ENCODE peak calls at places on chromosomes 2 and 18, in six cellular contexts. B is hepatocyte, U is NCI-H226, O is KBM-7, D is hepatic stellate cell, I is NCI-H748 treated with DMSO at 0.1 percent for 48 hours. C is an unnamed sample.

GRCh38 chr2:112906276-112906675 is 4.7 kb upstream of the IL37 start:
- DNase-seq in B (no peak), U (no peak), O (no peak), D (no peak), I (no peak), C (no peak)

GRCh38 chr2:39620067-39620466 is 45.6 kb upstream of the TMEM178A start:
- DNase-seq in B (peak; percentile 40), U (peak; percentile 84), O (peak; percentile 91), D (peak; percentile 66), I (no peak), C (peak; percentile 56)

GRCh38 chr2:74516070-74516633 is 1.9 kb downstream of the TLX2 start:
- DNase-seq in B (peak; percentile 53), U (no peak), O (no peak), D (peak; percentile 83), I (no peak), C (no peak)

GRCh38 chr2:224038049-224038829 is 847 bp downstream of the SERPINE2 start:
- DNase-seq in B (peak; percentile 57), U (peak; percentile 19), O (peak; percentile 51), D (no peak), I (peak; percentile 29), C (no peak)

GRCh38 chr2:106011993-106012392 is 182.1 kb downstream of the UXS1 start:
- DNase-seq in B (no peak), U (no peak), O (no peak), D (no peak), I (no peak), C (no peak)

GRCh38 chr2:111202266-111203040 is 81.7 kb downstream of the BCL2L11 start:
- DNase-seq in B (no peak), U (no peak), O (no peak), D (no peak), I (no peak), C (no peak)

GRCh38 chr2:181540421-181540820 is 83.2 kb downstream of the ITGA4 start:
- DNase-seq in B (no peak), U (peak; percentile 2), O (no peak), D (no peak), I (no peak), C (no peak)

GRCh38 chr2:38496927-38497669 is 105.6 kb downstream of the HNRNPLL start:
- DNase-seq in B (no peak), U (no peak), O (no peak), D (no peak), I (no peak), C (no peak)

GRCh38 chr18:47983055-47983454 is 52.6 kb upstream of the SMAD2 start:
- DNase-seq in B (no peak), U (no peak), O (no peak), D (no peak), I (no peak), C (no peak)

GRCh38 chr2:189260361-189260761 is 80.8 kb upstream of the COL5A2 start:
- DNase-seq in B (no peak), U (no peak), O (no peak), D (no peak), I (no peak), C (no peak)

GRCh38 chr18:48365965-48366364 is 43.2 kb downstream of the ZBTB7C start:
- DNase-seq in B (no peak), U (no peak), O (no peak), D (no peak), I (no peak), C (no peak)

GRCh38 chr18:55296761-55297160 is 291.2 kb downstream of the TCF4 start:
- DNase-seq in B (no peak), U (no peak), O (no peak), D (no peak), I (no peak), C (no peak)

GRCh38 chr2:205914736-205915510 is 171.1 kb downstream of the INO80D start:
- DNase-seq in B (no peak), U (no peak), O (no peak), D (no peak), I (peak; percentile 67), C (no peak)

GRCh38 chr2:216292886-216293291 is 79.4 kb downstream of the MARCHF4 start:
- DNase-seq in B (no peak), U (no peak), O (no peak), D (no peak), I (no peak), C (no peak)

C was measured in foreskin melanocyte.